ENCODE peak calls at places on chromosome 9, in seven cellular contexts. G is adrenal gland, R is stomach, U is lung, T is upper lobe of left lung, C is transverse colon, W is choroid plexus epithelial cell. I is an unnamed sample.

GRCh38 chr9:3916984-3917383 is 382.9 kb downstream of the GLIS3 start:
- DNase-seq in T (no peak), U (no peak), R (no peak), W (peak), C (no peak), G (no peak), I (peak)

GRCh38 chr9:8569832-8570231 is 770.3 kb upstream of the DMAC1 start:
- DNase-seq in G (no peak), T (no peak), C (no peak), U (no peak), W (no peak), R (no peak), I (no peak)

GRCh38 chr9:35232867-35233544 is 71.2 kb downstream of the UNC13B start:
- DNase-seq in R (no peak), W (no peak), G (no peak), C (no peak), U (no peak), T (no peak), I (no peak)

GRCh38 chr9:87606921-87607521 is 109.4 kb downstream of the DAPK1 start:
- DNase-seq in W (peak), R (no peak), G (no peak), C (no peak), T (no peak), U (no peak), I (peak)

GRCh38 chr9:16150501-16150900 is 597.7 kb downstream of the CCDC171 start:
- DNase-seq in C (peak), G (peak), U (no peak), T (no peak), R (no peak), W (no peak), I (no peak)

GRCh38 chr9:2810424-2811075 is 33.3 kb downstream of the PUM3 start:
- DNase-seq in W (no peak), R (no peak), T (no peak), U (no peak), C (no peak), G (no peak), I (no peak)

GRCh38 chr9:28158451-28158850 is 585.2 kb upstream of the C9orf72 start:
- DNase-seq in C (no peak), G (no peak), U (no peak), W (no peak), R (no peak), T (no peak), I (no peak)

GRCh38 chr9:76401580-76402354 is 7.5 kb upstream of the RFK start:
- DNase-seq in W (no peak), T (no peak), G (no peak), C (peak), R (no peak), U (no peak), I (peak)

GRCh38 chr9:76887003-76887821 is 18.7 kb downstream of the PRUNE2 start:
- DNase-seq in G (no peak), R (no peak), W (no peak), U (no peak), C (peak), T (no peak), I (peak)

GRCh38 chr9:109239240-109239639 is 72.2 kb upstream of the FRRS1L start:
- DNase-seq in T (no peak), C (no peak), G (no peak), R (no peak), U (no peak), W (no peak), I (no peak)
- TF ChIP-seq CTCF in T (no peak), C (no peak), G (no peak), R (no peak), U (no peak), W (no peak), I (no peak)

DNA sequence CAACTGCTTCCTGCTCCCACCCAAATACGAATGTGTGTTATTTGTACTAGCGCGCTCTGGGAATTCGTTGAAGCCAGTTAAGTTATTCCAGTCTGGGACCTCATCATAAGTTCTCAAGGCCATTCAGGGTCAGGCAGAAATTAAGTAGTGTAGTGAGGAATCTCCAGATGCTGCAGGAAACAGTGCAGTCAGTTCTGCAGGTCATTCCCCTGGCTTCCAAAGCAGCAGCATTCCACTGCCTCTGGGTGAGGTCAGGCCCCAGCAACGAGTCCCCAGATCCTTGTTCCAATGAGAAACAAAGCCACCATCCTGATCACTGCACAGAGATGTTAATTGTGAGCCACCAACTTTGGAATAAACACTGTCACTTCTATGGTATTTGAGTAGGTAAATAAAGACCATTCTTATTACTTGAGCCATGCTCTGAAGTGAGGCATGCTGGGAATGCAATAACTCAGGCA is 33.1 kb downstream of the SVEP1 start:
- DNase-seq in R (no peak), T (no peak), G (no peak), C (no peak), U (no peak), W (no peak), I (no peak)
- H3K4me3 ChIP-seq in R (no peak), T (no peak), G (no peak), C (no peak), U (no peak), W (no peak), I (no peak)

GRCh38 chr9:18250051-18250450 is 223.9 kb upstream of the ADAMTSL1 start:
- DNase-seq in U (no peak), T (no peak), C (no peak), R (no peak), W (no peak), G (no peak), I (no peak)

GRCh38 chr9:18240213-18240612 is 233.7 kb upstream of the ADAMTSL1 start:
- DNase-seq in W (no peak), C (no peak), R (no peak), T (no peak), G (no peak), U (no peak), I (no peak)

GRCh38 chr9:18245911-18246310 is 228.0 kb upstream of the ADAMTSL1 start:
- DNase-seq in R (no peak), C (no peak), T (no peak), W (peak), U (no peak), G (no peak), I (no peak)
- TF ChIP-seq CTCF in R (no peak), C (no peak), T (no peak), W (peak), U (no peak), G (no peak), I (peak)

GRCh38 chr9:136051568-136052432 is 43.3 kb downstream of the NACC2 start:
- DNase-seq in T (peak), R (peak), W (peak), C (peak), U (peak), G (peak), I (peak)
- H3K4me3 ChIP-seq in T (peak), R (peak), W (peak), C (peak), U (peak), G (no peak), I (peak)

GRCh38 chr9:91006046-91006445 is 204.4 kb downstream of the SYK start:
- DNase-seq in R (no peak), G (no peak), C (no peak), T (no peak), U (no peak), W (no peak), I (no peak)

GRCh38 chr9:91008568-91008967 is 206.9 kb downstream of the SYK start:
- DNase-seq in C (no peak), W (no peak), G (no peak), R (no peak), T (no peak), U (no peak), I (no peak)

GRCh38 chr9:91004484-91004883 is 202.9 kb downstream of the SYK start:
- DNase-seq in W (no peak), U (no peak), G (no peak), R (no peak), C (no peak), T (no peak), I (no peak)

GRCh38 chr9:91001146-91001611 is 199.6 kb downstream of the SYK start:
- DNase-seq in T (no peak), R (peak), G (peak), U (no peak), W (peak), C (no peak), I (peak)

DNA sequence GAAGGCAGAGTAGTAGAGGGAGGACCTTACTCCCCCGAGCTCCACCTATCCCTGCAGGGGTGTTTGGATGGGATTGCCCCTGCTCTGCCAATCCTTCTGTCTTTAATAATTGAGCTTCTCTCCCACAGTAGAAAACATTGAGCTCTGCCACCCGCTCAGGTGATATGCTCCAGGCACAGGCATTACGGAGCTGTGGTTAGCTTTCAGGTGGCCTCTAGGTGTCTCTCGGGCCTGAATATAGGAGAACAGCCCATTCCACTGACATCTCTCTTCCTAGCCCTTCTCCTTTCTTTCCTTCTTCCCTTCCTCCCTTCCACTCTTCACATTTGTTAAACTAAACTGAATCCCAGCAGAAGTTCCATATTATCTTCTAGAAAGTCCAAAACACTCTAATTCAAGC is 203.4 kb downstream of the SYK start:
- DNase-seq in T (no peak), U (no peak), R (no peak), C (no peak), G (no peak), W (no peak), I (no peak)
- TF ChIP-seq CTCF in T (no peak), U (no peak), R (no peak), C (no peak), G (no peak), W (no peak), I (no peak)

DNA sequence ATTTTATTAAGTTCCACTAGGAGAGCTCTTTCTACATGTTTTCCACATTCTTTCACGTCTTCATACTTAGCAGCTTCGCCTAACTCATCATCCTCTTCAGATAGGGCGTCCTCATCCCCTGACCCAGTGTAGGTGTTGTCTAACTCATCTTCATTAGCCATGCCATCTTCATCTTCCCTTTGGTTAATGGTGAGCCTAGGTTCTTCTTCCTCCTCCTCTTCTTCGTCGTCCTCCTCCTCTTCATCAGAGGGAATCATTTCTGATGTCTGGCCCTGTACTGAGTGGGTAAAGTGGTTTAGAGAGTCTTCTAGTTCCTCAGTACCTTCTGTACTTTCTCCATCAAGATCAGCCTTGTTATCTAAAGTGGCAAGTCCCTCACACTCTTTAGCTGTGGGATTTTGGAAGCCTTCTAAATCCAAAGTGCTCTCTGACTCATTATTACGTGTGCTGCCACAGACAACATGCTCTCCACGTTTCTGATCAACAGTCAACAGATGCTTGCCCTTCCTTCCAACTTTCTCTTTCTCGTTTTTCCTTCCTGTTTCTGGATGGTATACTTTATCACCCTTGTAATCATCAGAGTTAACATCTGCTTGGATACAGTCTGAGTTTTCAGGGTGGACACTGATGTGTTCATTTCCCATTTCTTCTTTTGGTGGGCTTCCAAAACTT is 31.1 kb downstream of the TUT7 start:
- DNase-seq in G (no peak), W (peak), T (no peak), U (no peak), C (no peak), R (no peak), I (peak)
- H3K4me3 ChIP-seq in G (no peak), W (no peak), T (no peak), U (no peak), C (no peak), R (no peak), I (no peak)

GRCh38 chr9:91726406-91727100 is 223.5 kb downstream of the ROR2 start:
- DNase-seq in C (no peak), R (no peak), T (peak), G (peak), U (no peak), W (no peak), I (no peak)

GRCh38 chr9:91727316-91727861 is 222.6 kb downstream of the ROR2 start:
- DNase-seq in U (no peak), R (no peak), W (peak), C (no peak), T (no peak), G (peak), I (peak)

GRCh38 chr9:91729558-91729842 is 220.5 kb downstream of the ROR2 start:
- DNase-seq in W (no peak), R (no peak), U (no peak), T (no peak), C (no peak), G (no peak), I (no peak)

GRCh38 chr9:91725651-91726050 is 224.4 kb downstream of the ROR2 start:
- DNase-seq in G (peak), T (no peak), R (no peak), C (no peak), U (no peak), W (no peak), I (no peak)

DNA sequence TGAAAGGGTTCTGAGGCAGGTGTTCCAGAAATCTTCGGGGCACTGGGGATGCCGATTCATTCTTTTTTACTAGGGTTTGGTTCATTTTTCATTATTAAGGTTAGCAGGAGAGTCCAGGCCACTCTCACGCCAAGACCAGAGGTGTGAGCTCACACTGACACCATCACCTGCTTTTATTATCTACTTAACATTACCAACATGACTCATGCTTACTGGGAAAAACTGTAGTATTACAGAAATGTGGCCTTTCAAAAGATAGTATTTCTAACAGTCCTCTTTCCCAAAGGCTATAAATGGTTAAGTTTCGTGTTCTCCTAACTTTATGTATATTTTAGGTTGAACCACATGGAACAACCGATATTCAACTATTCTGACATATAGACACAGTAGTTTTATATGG is 222.1 kb downstream of the ROR2 start:
- DNase-seq in R (no peak), W (no peak), U (no peak), C (no peak), T (no peak), G (no peak), I (no peak)
- TF ChIP-seq CTCF in R (no peak), W (no peak), U (no peak), C (no peak), T (no peak), G (no peak), I (no peak)